ENCODE peak calls at places on chromosome 7, in five cellular contexts. One of them, this sample, is unnamed.
A peak's percentile ranks its signal among the peaks of the same experiment; 100 is the strongest.

GRCh38 chr7:38660427-38661099 is 29.4 kb upstream of the AMPH start:
- DNase-seq in activated CD8-positive, alpha-beta memory T cell treated with anti-CD3 and anti-CD28 coated beads, Interleukin-2, amount 50 U/mL, for 4 hours: no peak
- DNase-seq in T-cell: peak; percentile 11
- DNase-seq in naive thymus-derived CD8-positive, alpha-beta T cell: peak; percentile 7
- DNase-seq in psoas muscle: no peak
- DNase-seq in this sample: no peak

GRCh38 chr7:34041716-34042115 is 136.4 kb downstream of the BMPER start:
- DNase-seq in activated CD8-positive, alpha-beta memory T cell treated with anti-CD3 and anti-CD28 coated beads, Interleukin-2, amount 50 U/mL, for 4 hours: no peak
- DNase-seq in psoas muscle: no peak
- DNase-seq in naive thymus-derived CD8-positive, alpha-beta T cell: no peak
- DNase-seq in T-cell: no peak
- DNase-seq in this sample: no peak

GRCh38 chr7:80918909-80919721 is at the start of gene SEMA3C:
- DNase-seq in activated CD8-positive, alpha-beta memory T cell treated with anti-CD3 and anti-CD28 coated beads, Interleukin-2, amount 50 U/mL, for 4 hours: no peak
- DNase-seq in T-cell: no peak
- DNase-seq in psoas muscle: peak; percentile 94
- DNase-seq in naive thymus-derived CD8-positive, alpha-beta T cell: no peak
- DNase-seq in this sample: no peak

GRCh38 chr7:116726149-116726548 is 54.2 kb downstream of the MET start:
- DNase-seq in naive thymus-derived CD8-positive, alpha-beta T cell: no peak
- DNase-seq in T-cell: no peak
- DNase-seq in psoas muscle: no peak
- DNase-seq in activated CD8-positive, alpha-beta memory T cell treated with anti-CD3 and anti-CD28 coated beads, Interleukin-2, amount 50 U/mL, for 4 hours: no peak
- DNase-seq in this sample: no peak

GRCh38 chr7:373818-374705 is 84.1 kb downstream of the FOXL3 start:
- DNase-seq in naive thymus-derived CD8-positive, alpha-beta T cell: no peak
- DNase-seq in psoas muscle: no peak
- DNase-seq in T-cell: no peak
- DNase-seq in activated CD8-positive, alpha-beta memory T cell treated with anti-CD3 and anti-CD28 coated beads, Interleukin-2, amount 50 U/mL, for 4 hours: peak; percentile 10
- DNase-seq in this sample: no peak

GRCh38 chr7:116455009-116455408 is 44.5 kb upstream of the CAV2 start:
- DNase-seq in T-cell: no peak
- DNase-seq in psoas muscle: no peak
- DNase-seq in naive thymus-derived CD8-positive, alpha-beta T cell: no peak
- DNase-seq in activated CD8-positive, alpha-beta memory T cell treated with anti-CD3 and anti-CD28 coated beads, Interleukin-2, amount 50 U/mL, for 4 hours: no peak
- DNase-seq in this sample: no peak

GRCh38 chr7:103001210-103001609 is 73.4 kb downstream of the FBXL13 start:
- DNase-seq in psoas muscle: no peak
- DNase-seq in T-cell: no peak
- DNase-seq in activated CD8-positive, alpha-beta memory T cell treated with anti-CD3 and anti-CD28 coated beads, Interleukin-2, amount 50 U/mL, for 4 hours: no peak
- DNase-seq in naive thymus-derived CD8-positive, alpha-beta T cell: no peak
- DNase-seq in this sample: no peak

GRCh38 chr7:101977249-101977648 is 159.8 kb downstream of the CUX1 start:
- DNase-seq in activated CD8-positive, alpha-beta memory T cell treated with anti-CD3 and anti-CD28 coated beads, Interleukin-2, amount 50 U/mL, for 4 hours: no peak
- DNase-seq in naive thymus-derived CD8-positive, alpha-beta T cell: no peak
- DNase-seq in T-cell: no peak
- DNase-seq in psoas muscle: no peak
- DNase-seq in this sample: no peak

GRCh38 chr7:150365673-150366398 is 2.8 kb upstream of the REPIN1 start:
- DNase-seq in psoas muscle: no peak
- DNase-seq in naive thymus-derived CD8-positive, alpha-beta T cell: no peak
- DNase-seq in T-cell: no peak
- DNase-seq in activated CD8-positive, alpha-beta memory T cell treated with anti-CD3 and anti-CD28 coated beads, Interleukin-2, amount 50 U/mL, for 4 hours: no peak
- DNase-seq in this sample: no peak

GRCh38 chr7:145909956-145910611 is 206.5 kb upstream of the CNTNAP2 start:
- DNase-seq in activated CD8-positive, alpha-beta memory T cell treated with anti-CD3 and anti-CD28 coated beads, Interleukin-2, amount 50 U/mL, for 4 hours: no peak
- DNase-seq in naive thymus-derived CD8-positive, alpha-beta T cell: no peak
- DNase-seq in psoas muscle: no peak
- DNase-seq in T-cell: no peak
- DNase-seq in this sample: no peak

GRCh38 chr7:127824682-127825081 is 172.7 kb downstream of the SND1 start:
- DNase-seq in psoas muscle: no peak
- DNase-seq in naive thymus-derived CD8-positive, alpha-beta T cell: no peak
- DNase-seq in activated CD8-positive, alpha-beta memory T cell treated with anti-CD3 and anti-CD28 coated beads, Interleukin-2, amount 50 U/mL, for 4 hours: no peak
- DNase-seq in T-cell: no peak
- DNase-seq in this sample: no peak

GRCh38 chr7:116953727-116954442 is 584 bp downstream of the ST7 start:
- DNase-seq in psoas muscle: peak; percentile 69
- DNase-seq in T-cell: peak; percentile 3
- DNase-seq in activated CD8-positive, alpha-beta memory T cell treated with anti-CD3 and anti-CD28 coated beads, Interleukin-2, amount 50 U/mL, for 4 hours: no peak
- DNase-seq in naive thymus-derived CD8-positive, alpha-beta T cell: peak; percentile 35
- DNase-seq in this sample: peak; percentile 23

GRCh38 chr7:114409750-114410149 is 4.9 kb upstream of the FOXP2 start:
- DNase-seq in activated CD8-positive, alpha-beta memory T cell treated with anti-CD3 and anti-CD28 coated beads, Interleukin-2, amount 50 U/mL, for 4 hours: no peak
- DNase-seq in psoas muscle: no peak
- DNase-seq in T-cell: no peak
- DNase-seq in naive thymus-derived CD8-positive, alpha-beta T cell: no peak
- DNase-seq in this sample: no peak

GRCh38 chr7:77157446-77157845 is 35.0 kb downstream of the CCDC146 start:
- DNase-seq in T-cell: no peak
- DNase-seq in psoas muscle: no peak
- DNase-seq in naive thymus-derived CD8-positive, alpha-beta T cell: no peak
- DNase-seq in activated CD8-positive, alpha-beta memory T cell treated with anti-CD3 and anti-CD28 coated beads, Interleukin-2, amount 50 U/mL, for 4 hours: no peak
- DNase-seq in this sample: no peak

GRCh38 chr7:100547872-100548271 is 8.9 kb downstream of the AGFG2 start:
- DNase-seq in naive thymus-derived CD8-positive, alpha-beta T cell: no peak
- DNase-seq in activated CD8-positive, alpha-beta memory T cell treated with anti-CD3 and anti-CD28 coated beads, Interleukin-2, amount 50 U/mL, for 4 hours: no peak
- DNase-seq in T-cell: no peak
- DNase-seq in psoas muscle: no peak
- DNase-seq in this sample: no peak

GRCh38 chr7:140061607-140061930 is 1.2 kb downstream of the PARP12 start:
- DNase-seq in naive thymus-derived CD8-positive, alpha-beta T cell: no peak
- DNase-seq in psoas muscle: no peak
- DNase-seq in T-cell: no peak
- DNase-seq in activated CD8-positive, alpha-beta memory T cell treated with anti-CD3 and anti-CD28 coated beads, Interleukin-2, amount 50 U/mL, for 4 hours: no peak
- DNase-seq in this sample: no peak

GRCh38 chr7:27182861-27183681 is 2.0 kb downstream of the HOXA11 start:
- DNase-seq in naive thymus-derived CD8-positive, alpha-beta T cell: no peak
- DNase-seq in activated CD8-positive, alpha-beta memory T cell treated with anti-CD3 and anti-CD28 coated beads, Interleukin-2, amount 50 U/mL, for 4 hours: no peak
- DNase-seq in psoas muscle: no peak
- DNase-seq in T-cell: no peak
- DNase-seq in this sample: no peak

GRCh38 chr7:84490661-84491060 is 296.1 kb upstream of the SEMA3A start:
- DNase-seq in T-cell: no peak
- DNase-seq in activated CD8-positive, alpha-beta memory T cell treated with anti-CD3 and anti-CD28 coated beads, Interleukin-2, amount 50 U/mL, for 4 hours: no peak
- DNase-seq in psoas muscle: no peak
- DNase-seq in naive thymus-derived CD8-positive, alpha-beta T cell: no peak
- DNase-seq in this sample: no peak

GRCh38 chr7:106071356-106071998 is 40.6 kb downstream of the SYPL1 start:
- DNase-seq in activated CD8-positive, alpha-beta memory T cell treated with anti-CD3 and anti-CD28 coated beads, Interleukin-2, amount 50 U/mL, for 4 hours: peak; percentile 30
- DNase-seq in T-cell: peak; percentile 19
- DNase-seq in psoas muscle: no peak
- DNase-seq in naive thymus-derived CD8-positive, alpha-beta T cell: peak; percentile 19
- DNase-seq in this sample: peak; percentile 6

GRCh38 chr7:12729112-12729511 is 41.7 kb downstream of the ARL4A start:
- DNase-seq in naive thymus-derived CD8-positive, alpha-beta T cell: no peak
- DNase-seq in psoas muscle: peak; percentile 45
- DNase-seq in activated CD8-positive, alpha-beta memory T cell treated with anti-CD3 and anti-CD28 coated beads, Interleukin-2, amount 50 U/mL, for 4 hours: no peak
- DNase-seq in T-cell: no peak
- DNase-seq in this sample: no peak

GRCh38 chr7:30799206-30799975 is 28.2 kb downstream of the MINDY4 start:
- DNase-seq in psoas muscle: peak; percentile 73
- DNase-seq in activated CD8-positive, alpha-beta memory T cell treated with anti-CD3 and anti-CD28 coated beads, Interleukin-2, amount 50 U/mL, for 4 hours: no peak
- DNase-seq in T-cell: no peak
- DNase-seq in naive thymus-derived CD8-positive, alpha-beta T cell: no peak
- DNase-seq in this sample: no peak

GRCh38 chr7:135795846-135796570 is 47.4 kb upstream of the FAM180A start:
- DNase-seq in activated CD8-positive, alpha-beta memory T cell treated with anti-CD3 and anti-CD28 coated beads, Interleukin-2, amount 50 U/mL, for 4 hours: no peak
- DNase-seq in T-cell: no peak
- DNase-seq in naive thymus-derived CD8-positive, alpha-beta T cell: no peak
- DNase-seq in psoas muscle: no peak
- DNase-seq in this sample: no peak

GRCh38 chr7:130758429-130759056 is 24.5 kb upstream of the KLF14 start:
- DNase-seq in naive thymus-derived CD8-positive, alpha-beta T cell: no peak
- DNase-seq in T-cell: no peak
- DNase-seq in activated CD8-positive, alpha-beta memory T cell treated with anti-CD3 and anti-CD28 coated beads, Interleukin-2, amount 50 U/mL, for 4 hours: no peak
- DNase-seq in psoas muscle: no peak
- DNase-seq in this sample: no peak

GRCh38 chr7:91784469-91784868 is 96.0 kb downstream of the MTERF1 start:
- DNase-seq in activated CD8-positive, alpha-beta memory T cell treated with anti-CD3 and anti-CD28 coated beads, Interleukin-2, amount 50 U/mL, for 4 hours: no peak
- DNase-seq in T-cell: no peak
- DNase-seq in psoas muscle: no peak
- DNase-seq in naive thymus-derived CD8-positive, alpha-beta T cell: no peak
- DNase-seq in this sample: no peak

GRCh38 chr7:142749218-142749993 is at the start of gene PRSS1:
- DNase-seq in psoas muscle: no peak
- DNase-seq in naive thymus-derived CD8-positive, alpha-beta T cell: no peak
- DNase-seq in T-cell: no peak
- DNase-seq in activated CD8-positive, alpha-beta memory T cell treated with anti-CD3 and anti-CD28 coated beads, Interleukin-2, amount 50 U/mL, for 4 hours: no peak
- DNase-seq in this sample: no peak

GRCh38 chr7:537911-538634 is 18.4 kb upstream of the PDGFA start:
- DNase-seq in T-cell: no peak
- DNase-seq in activated CD8-positive, alpha-beta memory T cell treated with anti-CD3 and anti-CD28 coated beads, Interleukin-2, amount 50 U/mL, for 4 hours: no peak
- DNase-seq in psoas muscle: peak; percentile 63
- DNase-seq in naive thymus-derived CD8-positive, alpha-beta T cell: no peak
- DNase-seq in this sample: no peak

GRCh38 chr7:2709553-2710165 is 21.7 kb downstream of the AMZ1 start:
- DNase-seq in activated CD8-positive, alpha-beta memory T cell treated with anti-CD3 and anti-CD28 coated beads, Interleukin-2, amount 50 U/mL, for 4 hours: peak; percentile 80
- DNase-seq in T-cell: peak; percentile 67
- DNase-seq in psoas muscle: peak; percentile 64
- DNase-seq in naive thymus-derived CD8-positive, alpha-beta T cell: peak; percentile 71
- DNase-seq in this sample: peak; percentile 52

GRCh38 chr7:96710544-96710943 is 898 bp upstream of the SEM1 start:
- DNase-seq in activated CD8-positive, alpha-beta memory T cell treated with anti-CD3 and anti-CD28 coated beads, Interleukin-2, amount 50 U/mL, for 4 hours: no peak
- DNase-seq in T-cell: no peak
- DNase-seq in psoas muscle: no peak
- DNase-seq in naive thymus-derived CD8-positive, alpha-beta T cell: no peak
- DNase-seq in this sample: no peak

GRCh38 chr7:89183726-89184125 is 388.2 kb upstream of the TEX47 start:
- DNase-seq in activated CD8-positive, alpha-beta memory T cell treated with anti-CD3 and anti-CD28 coated beads, Interleukin-2, amount 50 U/mL, for 4 hours: no peak
- DNase-seq in T-cell: no peak
- DNase-seq in naive thymus-derived CD8-positive, alpha-beta T cell: no peak
- DNase-seq in psoas muscle: no peak
- DNase-seq in this sample: no peak

GRCh38 chr7:131623154-131623553 is 66.7 kb upstream of the PODXL start:
- DNase-seq in T-cell: no peak
- DNase-seq in activated CD8-positive, alpha-beta memory T cell treated with anti-CD3 and anti-CD28 coated beads, Interleukin-2, amount 50 U/mL, for 4 hours: no peak
- DNase-seq in naive thymus-derived CD8-positive, alpha-beta T cell: no peak
- DNase-seq in psoas muscle: peak; percentile 30
- DNase-seq in this sample: no peak

GRCh38 chr7:47893238-47893637 is 55.0 kb downstream of the PKD1L1 start:
- DNase-seq in naive thymus-derived CD8-positive, alpha-beta T cell: no peak
- DNase-seq in T-cell: no peak
- DNase-seq in psoas muscle: no peak
- DNase-seq in activated CD8-positive, alpha-beta memory T cell treated with anti-CD3 and anti-CD28 coated beads, Interleukin-2, amount 50 U/mL, for 4 hours: no peak
- DNase-seq in this sample: no peak

GRCh38 chr7:138527746-138528223 is 67.7 kb downstream of the TRIM24 start:
- DNase-seq in psoas muscle: no peak
- DNase-seq in naive thymus-derived CD8-positive, alpha-beta T cell: no peak
- DNase-seq in activated CD8-positive, alpha-beta memory T cell treated with anti-CD3 and anti-CD28 coated beads, Interleukin-2, amount 50 U/mL, for 4 hours: no peak
- DNase-seq in T-cell: no peak
- DNase-seq in this sample: no peak